ENCODE peak calls at places on chromosomes 13 and 19, in nine cellular contexts. E is amniotic epithelial cell; V is kidney tubule cell; C is progenitor cell of endocrine pancreas; F is activated naive CD8-positive, alpha-beta T cell treated with anti-CD3 and anti-CD28 coated beads for 36 hours; W is aorta; P is EH; G is endothelial cell; T is astrocyte of the spinal cord. D is an unnamed sample.

GRCh38 chr13:101309014-101309619 is 107.2 kb downstream of the NALCN start:
- DNase-seq in E (peak), C (no peak), T (peak), G (no peak), V (no peak), F (no peak), P (peak), W (no peak), D (peak)

GRCh38 chr19:16581971-16582343 is 9.7 kb upstream of the SLC35E1 start:
- DNase-seq in P (no peak), T (no peak), E (peak), C (no peak), G (no peak), W (no peak), V (peak), F (no peak), D (peak)

GRCh38 chr13:100096526-100096925 is 7.6 kb downstream of the PCCA start:
- DNase-seq in C (no peak), E (no peak), P (no peak), G (no peak), T (no peak), V (no peak), F (no peak), W (no peak), D (no peak)

GRCh38 chr13:113742000-113742441 is 17.0 kb upstream of the TMEM255B start:
- DNase-seq in F (peak), E (peak), G (peak), C (no peak), T (no peak), W (peak), V (peak), P (peak), D (peak)

GRCh38 chr19:50690439-50690838 is 29.2 kb downstream of the SHANK1 start:
- DNase-seq in V (no peak), T (no peak), G (no peak), W (no peak), C (no peak), F (no peak), P (no peak), E (no peak), D (no peak)

GRCh38 chr13:110463876-110464510 is 97.5 kb downstream of the RAB20 start:
- DNase-seq in G (no peak), W (no peak), F (no peak), P (peak), E (peak), V (no peak), T (no peak), C (no peak), D (no peak)

GRCh38 chr19:51075998-51076397 is 6.7 kb downstream of the KLK14 start:
- DNase-seq in V (no peak), W (no peak), E (no peak), G (no peak), F (no peak), T (no peak), C (no peak), P (no peak), D (no peak)

GRCh38 chr13:110503037-110503901 is 58.3 kb downstream of the RAB20 start:
- DNase-seq in C (no peak), G (no peak), E (peak), V (no peak), W (peak), P (no peak), F (no peak), T (peak), D (no peak)

GRCh38 chr13:113526466-113527220 is 36.1 kb upstream of the DCUN1D2 start:
- DNase-seq in C (no peak), T (no peak), F (no peak), E (no peak), W (no peak), V (no peak), G (no peak), P (no peak), D (no peak)

GRCh38 chr13:75372517-75372916 is 109.5 kb downstream of the TBC1D4 start:
- DNase-seq in G (peak), T (peak), P (peak), F (no peak), V (peak), W (no peak), C (no peak), E (peak), D (no peak)

GRCh38 chr13:98889419-98890079 is 88.3 kb downstream of the DOCK9 start:
- DNase-seq in P (no peak), T (no peak), V (peak), C (no peak), G (no peak), E (no peak), W (no peak), F (no peak), D (no peak)

GRCh38 chr13:25843692-25844091 is 208.1 kb downstream of the SHISA2 start:
- DNase-seq in V (no peak), W (no peak), C (no peak), P (no peak), F (no peak), T (no peak), G (no peak), E (no peak), D (no peak)

GRCh38 chr19:51140441-51140840 is 1.7 kb upstream of the SIGLEC7 start:
- DNase-seq in V (no peak), F (no peak), T (no peak), C (no peak), G (no peak), P (no peak), W (no peak), E (peak), D (no peak)

GRCh38 chr19:18021121-18021755 is 13.3 kb downstream of the ARRDC2 start:
- DNase-seq in F (peak), E (peak), V (peak), W (peak), G (no peak), C (no peak), T (peak), P (peak), D (peak)

GRCh38 chr13:98784666-98785065 is 32.2 kb upstream of the SLC15A1 start:
- DNase-seq in E (no peak), V (no peak), P (no peak), T (no peak), W (no peak), G (no peak), F (no peak), C (no peak), D (no peak)

GRCh38 chr19:9406798-9407352 is 28.5 kb downstream of the ZNF266 start:
- DNase-seq in C (no peak), W (peak), F (peak), P (peak), G (no peak), V (peak), E (peak), T (peak), D (no peak)

GRCh38 chr19:50025794-50026549 is at the start of gene ZNF473:
- DNase-seq in C (peak), V (peak), E (peak), W (peak), G (peak), T (peak), F (peak), P (peak), D (peak)

GRCh38 chr13:110989331-110989730 is 74.5 kb upstream of the ANKRD10 start:
- DNase-seq in W (no peak), G (no peak), T (peak), E (no peak), F (no peak), C (no peak), P (no peak), V (no peak), D (no peak)

D was measured in NCI-H226.